ENCODE peak calls at places on chromosomes 7 and 10, in eight cellular contexts. L is CD8-positive, alpha-beta T cell; S is MM.1S; N is AG04450; Y is fibroblast of lung; Q is fibroblast of the aortic adventitia; X is CD14-positive monocyte; D is AG09309. W is an unnamed sample.

GRCh38 chr10:87865201-87866025 is 2.0 kb downstream of the PTEN start:
- DNase-seq in L (no peak), S (no peak), N (no peak), Y (no peak), Q (no peak), X (no peak), D (no peak), W (no peak)

GRCh38 chr7:2577914-2578680 is 19.3 kb downstream of the IQCE start:
- DNase-seq in L (no peak), S (no peak), N (no peak), Y (no peak), Q (no peak), X (no peak), D (no peak), W (no peak)

GRCh38 chr10:75396861-75397570 is 4.5 kb downstream of the ZNF503 start:
- DNase-seq in L (no peak), S (no peak), N (no peak), Y (peak), Q (peak), X (no peak), D (no peak), W (peak)

GRCh38 chr10:49679480-49679893 is at the start of gene C10orf53:
- DNase-seq in L (no peak), S (no peak), N (no peak), Y (peak), Q (peak), X (no peak), D (no peak), W (peak)

GRCh38 chr7:132135986-132136385 is 440.3 kb downstream of the PLXNA4 start:
- DNase-seq in L (no peak), S (no peak), N (no peak), Y (no peak), Q (no peak), X (no peak), D (no peak), W (no peak)

GRCh38 chr7:137328389-137329120 is 15.0 kb downstream of the PTN start:
- DNase-seq in L (no peak), S (no peak), N (peak), Y (peak), Q (peak), X (no peak), D (no peak), W (no peak)

GRCh38 chr10:88986549-88987242 is 3.9 kb upstream of the FAS start:
- DNase-seq in L (no peak), S (peak), N (no peak), Y (peak), Q (peak), X (no peak), D (no peak), W (no peak)

GRCh38 chr10:15169555-15170407 is 1.3 kb upstream of the NMT2 start:
- DNase-seq in L (peak), S (no peak), N (no peak), Y (no peak), Q (no peak), X (no peak), D (no peak), W (no peak)

GRCh38 chr7:143494622-143495021 is 16.9 kb downstream of the TAS2R41 start:
- DNase-seq in L (no peak), S (no peak), N (no peak), Y (no peak), Q (peak), X (no peak), D (no peak), W (no peak)

GRCh38 chr10:21299330-21299729 is 226.2 kb downstream of the SKIDA1 start:
- DNase-seq in L (no peak), S (no peak), N (no peak), Y (no peak), Q (no peak), X (no peak), D (no peak), W (no peak)

GRCh38 chr7:98745722-98746318 is 124.0 kb downstream of the TMEM130 start:
- DNase-seq in L (peak), S (peak), N (no peak), Y (peak), Q (peak), X (no peak), D (no peak), W (peak)

GRCh38 chr10:5434017-5434753 is 21.8 kb downstream of the NET1 start:
- DNase-seq in L (no peak), S (peak), N (no peak), Y (peak), Q (peak), X (no peak), D (no peak), W (no peak)

GRCh38 chr7:107078517-107078966 is 34.0 kb downstream of the PRKAR2B start:
- DNase-seq in L (no peak), S (no peak), N (peak), Y (peak), Q (peak), X (no peak), D (no peak), W (no peak)

GRCh38 chr7:47444376-47445098 is 137.4 kb downstream of the TNS3 start:
- DNase-seq in L (no peak), S (no peak), N (no peak), Y (peak), Q (peak), X (no peak), D (no peak), W (peak)

GRCh38 chr7:132580717-132581285 is 4.5 kb upstream of the PLXNA4 start:
- DNase-seq in L (peak), S (peak), N (peak), Y (peak), Q (peak), X (peak), D (peak), W (peak)

GRCh38 chr10:60281792-60282353 is 107.8 kb downstream of the ANK3 start:
- DNase-seq in L (no peak), S (no peak), N (no peak), Y (no peak), Q (no peak), X (no peak), D (no peak), W (no peak)

GRCh38 chr10:50567384-50567783 is 56.4 kb downstream of the SGMS1 start:
- DNase-seq in L (no peak), S (no peak), N (no peak), Y (no peak), Q (no peak), X (no peak), D (no peak), W (no peak)

GRCh38 chr7:30612658-30613265 is 18.1 kb downstream of the GARS1 start:
- DNase-seq in L (no peak), S (no peak), N (peak), Y (no peak), Q (no peak), X (no peak), D (no peak), W (no peak)

GRCh38 chr10:27745380-27745718 is 270 bp downstream of the MKX start:
- DNase-seq in L (no peak), S (no peak), N (no peak), Y (no peak), Q (no peak), X (no peak), D (no peak), W (no peak)

GRCh38 chr10:118851062-118852035 is 96.6 kb upstream of the CACUL1 start:
- DNase-seq in L (no peak), S (no peak), N (no peak), Y (no peak), Q (no peak), X (no peak), D (no peak), W (no peak)

DNA sequence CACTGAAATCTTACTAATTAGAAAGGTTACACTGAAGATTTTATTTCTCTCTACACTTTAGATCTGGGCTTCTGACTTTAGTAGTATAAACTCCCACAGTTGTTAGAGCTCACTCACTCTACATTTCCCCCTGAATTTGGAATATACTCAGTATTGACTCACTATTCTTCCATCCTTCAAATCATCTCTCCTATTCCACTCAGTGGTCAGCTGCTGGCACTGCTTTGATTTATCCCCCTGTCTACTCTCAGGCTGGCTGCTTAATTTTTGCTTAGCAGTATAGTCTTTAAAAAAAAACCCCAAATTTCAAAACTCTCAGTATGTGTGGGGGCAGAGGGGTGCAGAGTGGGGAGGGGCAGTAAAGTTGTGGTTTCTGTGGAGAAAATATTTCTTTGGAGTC is 68.9 kb downstream of the CDK6 start:
- DNase-seq in L (no peak), S (no peak), N (no peak), Y (peak), Q (peak), X (no peak), D (no peak), W (no peak)
- TF ChIP-seq CTCF in L (no peak), S (no peak), N (no peak), Y (no peak), Q (no peak), X (no peak), D (peak), W (no peak)

GRCh38 chr10:109126541-109126940 is 796.8 kb downstream of the XPNPEP1 start:
- DNase-seq in L (no peak), S (no peak), N (no peak), Y (no peak), Q (no peak), X (no peak), D (no peak), W (no peak)

GRCh38 chr10:109127363-109127762 is 795.9 kb downstream of the XPNPEP1 start:
- DNase-seq in L (no peak), S (no peak), N (no peak), Y (no peak), Q (no peak), X (no peak), D (no peak), W (no peak)

GRCh38 chr10:109126016-109126415 is 797.3 kb downstream of the XPNPEP1 start:
- DNase-seq in L (no peak), S (no peak), N (no peak), Y (no peak), Q (no peak), X (no peak), D (no peak), W (no peak)
- TF ChIP-seq CTCF in L (no peak), S (no peak), N (peak), Y (no peak), Q (no peak), X (no peak), D (no peak), W (no peak)

GRCh38 chr10:85786401-85786899 is 580.1 kb downstream of the GRID1 start:
- DNase-seq in L (no peak), S (no peak), N (no peak), Y (no peak), Q (no peak), X (no peak), D (no peak), W (no peak)
- TF ChIP-seq CTCF in L (no peak), S (peak), N (no peak), Y (no peak), Q (no peak), X (no peak), D (no peak), W (no peak)

GRCh38 chr10:101073631-101074030 is 11.8 kb downstream of the KAZALD1 start:
- DNase-seq in L (no peak), S (no peak), N (no peak), Y (no peak), Q (no peak), X (no peak), D (no peak), W (no peak)
- TF ChIP-seq CTCF in L (no peak), S (no peak), N (peak), Y (peak), Q (no peak), X (no peak), D (no peak), W (no peak)

DNA sequence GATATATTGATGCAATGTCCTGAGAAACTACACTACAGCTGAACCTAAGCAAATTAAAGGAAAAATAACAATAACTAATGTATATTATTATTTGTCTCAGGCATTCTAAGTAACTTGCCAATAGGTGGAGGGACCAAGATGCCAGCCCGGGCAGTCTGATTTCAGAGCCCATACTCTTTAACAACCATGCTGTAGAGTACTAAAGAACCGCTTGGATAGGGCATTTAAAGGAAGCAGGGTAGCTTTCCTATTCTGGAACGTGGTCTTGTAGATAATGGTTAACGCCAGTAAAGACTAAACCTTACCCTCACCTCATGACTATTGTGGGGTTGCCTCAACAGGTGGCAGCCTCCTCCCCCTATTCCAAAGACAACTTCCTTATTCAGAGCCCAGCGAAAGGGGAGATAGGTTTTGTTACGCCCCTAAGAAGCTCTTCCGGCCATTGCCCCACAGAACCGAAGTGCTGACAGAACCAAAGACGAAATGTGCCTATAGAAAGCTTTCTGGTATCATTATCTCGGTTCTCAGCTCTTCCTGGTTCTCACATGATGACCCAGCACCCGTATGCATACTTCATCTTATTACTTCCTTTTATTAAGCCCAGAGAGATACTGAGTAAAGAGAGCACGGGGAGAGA is 707 bp upstream of the C1GALT1 start:
- DNase-seq in L (peak), S (peak), N (no peak), Y (peak), Q (peak), X (no peak), D (no peak), W (peak)
- TF ChIP-seq CTCF in L (no peak), S (no peak), N (no peak), Y (no peak), Q (no peak), X (no peak), D (no peak), W (peak)

GRCh38 chr7:92932450-92932849 is 96.1 kb upstream of the CDK6 start:
- DNase-seq in L (no peak), S (no peak), N (no peak), Y (no peak), Q (no peak), X (no peak), D (no peak), W (no peak)

GRCh38 chr7:92924800-92925199 is 88.4 kb upstream of the CDK6 start:
- DNase-seq in L (no peak), S (no peak), N (no peak), Y (no peak), Q (no peak), X (no peak), D (no peak), W (no peak)

GRCh38 chr7:92925876-92926696 is 89.7 kb upstream of the CDK6 start:
- DNase-seq in L (no peak), S (no peak), N (peak), Y (peak), Q (no peak), X (no peak), D (no peak), W (no peak)

GRCh38 chr7:92930404-92930803 is 94.0 kb upstream of the CDK6 start:
- DNase-seq in L (no peak), S (no peak), N (no peak), Y (no peak), Q (no peak), X (no peak), D (no peak), W (no peak)

DNA sequence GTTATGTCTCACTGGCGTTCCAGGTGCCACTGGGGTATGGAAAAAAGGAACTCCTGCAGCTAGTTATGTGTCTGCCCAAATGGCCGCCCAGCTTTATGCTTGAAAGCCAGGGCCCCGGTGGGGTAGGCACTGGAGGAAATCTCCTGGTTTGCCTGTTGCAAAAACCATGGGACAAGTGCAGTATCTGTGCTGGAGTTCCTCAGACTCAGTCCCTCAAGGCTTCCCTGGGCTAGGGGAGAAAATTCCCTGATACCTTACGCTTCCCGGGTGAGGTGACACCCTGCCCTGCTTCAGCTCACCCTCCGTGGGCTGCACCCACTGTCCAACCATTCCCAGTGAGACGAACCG is 90.3 kb upstream of the CDK6 start:
- DNase-seq in L (no peak), S (no peak), N (no peak), Y (no peak), Q (no peak), X (no peak), D (no peak), W (no peak)
- TF ChIP-seq CTCF in L (no peak), S (no peak), N (no peak), Y (no peak), Q (no peak), X (no peak), D (no peak), W (no peak)

GRCh38 chr10:13051126-13051694 is 48.8 kb upstream of the OPTN start:
- DNase-seq in L (no peak), S (no peak), N (no peak), Y (no peak), Q (no peak), X (no peak), D (no peak), W (no peak)
- TF ChIP-seq CTCF in L (no peak), S (no peak), N (no peak), Y (no peak), Q (no peak), X (no peak), D (no peak), W (no peak)

GRCh38 chr7:151061241-151062110 is 2.1 kb downstream of the SLC4A2 start:
- DNase-seq in L (no peak), S (no peak), N (no peak), Y (no peak), Q (no peak), X (no peak), D (no peak), W (no peak)

GRCh38 chr7:151062111-151062398 is 2.7 kb downstream of the SLC4A2 start:
- DNase-seq in L (no peak), S (no peak), N (no peak), Y (no peak), Q (no peak), X (no peak), D (no peak), W (no peak)

GRCh38 chr7:151064454-151064853 is 5.1 kb downstream of the SLC4A2 start:
- DNase-seq in L (no peak), S (no peak), N (no peak), Y (no peak), Q (no peak), X (no peak), D (no peak), W (no peak)

GRCh38 chr7:151063212-151063561 is 3.8 kb downstream of the SLC4A2 start:
- DNase-seq in L (no peak), S (no peak), N (no peak), Y (peak), Q (peak), X (no peak), D (no peak), W (no peak)

GRCh38 chr7:151062399-151063211 is 3.2 kb downstream of the SLC4A2 start:
- DNase-seq in L (no peak), S (no peak), N (no peak), Y (peak), Q (peak), X (no peak), D (no peak), W (no peak)
- TF ChIP-seq CTCF in L (no peak), S (no peak), N (no peak), Y (no peak), Q (no peak), X (no peak), D (no peak), W (no peak)

DNA sequence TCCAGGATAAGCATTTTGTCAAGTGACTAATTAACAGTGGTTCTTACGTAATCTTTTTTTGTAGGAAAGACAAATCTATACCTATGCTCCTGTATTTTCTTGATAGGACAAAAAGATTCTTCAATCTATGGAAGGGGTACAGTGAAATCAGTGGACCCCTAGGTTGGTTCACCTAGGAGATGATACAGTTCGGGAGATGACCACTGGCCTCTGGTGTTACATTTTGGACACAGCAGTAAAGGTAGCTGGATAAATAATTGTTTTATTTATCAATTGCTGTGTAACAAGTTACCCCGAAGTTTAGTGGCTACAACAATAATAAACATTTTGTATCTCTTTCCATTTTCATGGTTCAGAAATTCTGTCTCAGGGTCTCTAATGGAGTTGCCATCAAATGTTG is 288.2 kb upstream of the MAGI2 start:
- DNase-seq in L (no peak), S (no peak), N (no peak), Y (no peak), Q (peak), X (no peak), D (no peak), W (no peak)
- TF ChIP-seq CTCF in L (no peak), S (peak), N (peak), Y (peak), Q (peak), X (no peak), D (peak), W (no peak)